ENCODE peak calls at places on chromosomes 4 and X, in eight cellular contexts. I is suprapubic skin, Y is A549, X is stomach, K is transverse colon, S is tibial nerve, R is HepG2, J is H1. U is an unnamed sample. For H3K4me1, the result is how much of the 10 kb centered on the place peaks cover.

GRCh38 chr4:107318078-107318477 is 282.0 kb upstream of the DKK2 start:
- DNase-seq in I (no peak), Y (no peak), X (no peak), K (no peak), S (no peak), R (no peak), J (no peak), U (no peak)

GRCh38 chr4:89123418-89123817 is 12.1 kb downstream of the TIGD2 start:
- DNase-seq in I (no peak), Y (no peak), X (no peak), K (no peak), S (no peak), R (peak), J (no peak), U (no peak)

GRCh38 chr4:168560835-168561210 is 64.0 kb downstream of the PALLD start:
- DNase-seq in I (no peak), Y (no peak), X (no peak), K (no peak), S (no peak), R (no peak), J (no peak), U (no peak)

GRCh38 chr4:5798447-5798846 is 87.4 kb downstream of the EVC start:
- DNase-seq in I (peak), Y (no peak), X (peak), K (no peak), S (no peak), R (no peak), J (no peak), U (no peak)

GRCh38 chr4:24763631-24764302 is 31.6 kb upstream of the SOD3 start:
- DNase-seq in I (no peak), Y (no peak), X (no peak), K (no peak), S (no peak), R (no peak), J (no peak), U (no peak)

GRCh38 chrX:56564182-56564885 is 907 bp downstream of the UBQLN2 start:
- DNase-seq in I (no peak), Y (no peak), X (no peak), K (peak), S (peak), R (peak), J (no peak), U (peak)

GRCh38 chr4:109398928-109399327 is 34.7 kb upstream of the SEC24B start:
- DNase-seq in I (no peak), Y (no peak), X (no peak), K (no peak), S (no peak), R (no peak), J (no peak), U (no peak)

GRCh38 chrX:147853701-147854100 is 58.0 kb upstream of the FMR1 start:
- DNase-seq in I (no peak), Y (no peak), X (no peak), K (no peak), S (no peak), R (no peak), J (peak), U (no peak)

GRCh38 chr4:101128473-101128872 is 218.9 kb downstream of the PPP3CA start:
- DNase-seq in I (no peak), Y (no peak), X (no peak), K (peak), S (no peak), R (no peak), J (no peak), U (no peak)

GRCh38 chrX:14354541-14354940 is 174.8 kb upstream of the GLRA2 start:
- DNase-seq in I (no peak), Y (no peak), X (no peak), K (no peak), S (no peak), R (no peak), J (no peak), U (no peak)

GRCh38 chrX:53685711-53686110 is 808 bp downstream of the HUWE1 start:
- DNase-seq in I (no peak), Y (no peak), X (no peak), K (no peak), S (no peak), R (no peak), J (no peak), U (no peak)

GRCh38 chr4:25814323-25814722 is 48.5 kb downstream of the SEL1L3 start:
- DNase-seq in I (no peak), Y (peak), X (peak), K (peak), S (peak), R (no peak), J (no peak), U (no peak)

GRCh38 chr4:24743931-24744330 is 51.4 kb upstream of the SOD3 start:
- DNase-seq in I (no peak), Y (no peak), X (no peak), K (no peak), S (no peak), R (no peak), J (no peak), U (no peak)

GRCh38 chr4:137650051-137650450 is 117.8 kb upstream of the PCDH18 start:
- DNase-seq in I (no peak), Y (no peak), X (no peak), K (no peak), S (no peak), R (no peak), J (no peak), U (no peak)

GRCh38 chr4:141680060-141680459 is 43.7 kb downstream of the IL15 start:
- DNase-seq in I (no peak), Y (no peak), X (no peak), K (no peak), S (no peak), R (no peak), J (no peak), U (no peak)

GRCh38 chr4:186882293-186882692 is 158.6 kb upstream of the FAT1 start:
- DNase-seq in I (no peak), Y (no peak), X (no peak), K (no peak), S (no peak), R (no peak), J (no peak), U (no peak)

GRCh38 chr4:44326716-44327115 is 121.9 kb downstream of the KCTD8 start:
- DNase-seq in I (no peak), Y (no peak), X (no peak), K (no peak), S (no peak), R (no peak), J (no peak), U (no peak)

GRCh38 chrX:51955200-51955599 is 61.8 kb downstream of the MAGED1 start:
- DNase-seq in I (no peak), Y (no peak), X (no peak), K (no peak), S (no peak), R (no peak), J (no peak), U (no peak)

GRCh38 chr4:44725861-44726820 is at the start of gene GNPDA2:
- DNase-seq in I (peak), Y (peak), X (peak), K (peak), S (peak), R (peak), J (peak), U (peak)

GRCh38 chr4:148881860-148882643 is 439.8 kb upstream of the NR3C2 start:
- DNase-seq in I (no peak), Y (no peak), X (no peak), K (peak), S (no peak), R (no peak), J (peak), U (no peak)

GRCh38 chrX:20742106-20742505 is 475.4 kb upstream of the RPS6KA3 start:
- DNase-seq in I (no peak), Y (no peak), X (no peak), K (no peak), S (no peak), R (no peak), J (no peak), U (no peak)

GRCh38 chrX:48695925-48696300 is 621 bp upstream of the SUV39H1 start:
- DNase-seq in I (no peak), Y (peak), X (no peak), K (no peak), S (no peak), R (no peak), J (no peak), U (no peak)

GRCh38 chrX:43165343-43165920 is 387.5 kb upstream of the PPP1R2C start:
- DNase-seq in I (no peak), Y (no peak), X (no peak), K (no peak), S (no peak), R (no peak), J (no peak), U (no peak)

GRCh38 chrX:9677098-9677739 is 88.4 kb downstream of the GPR143 start:
- DNase-seq in I (no peak), Y (no peak), X (peak), K (peak), S (no peak), R (no peak), J (no peak), U (no peak)

GRCh38 chrX:13418126-13419091 is 98.6 kb upstream of the ATXN3L start:
- DNase-seq in I (no peak), Y (no peak), X (no peak), K (no peak), S (no peak), R (no peak), J (no peak), U (no peak)

GRCh38 chrX:107712231-107713204 is 63.1 kb downstream of the TSC22D3 start:
- DNase-seq in I (peak), Y (no peak), X (no peak), K (peak), S (peak), R (no peak), J (no peak), U (peak)

GRCh38 chrX:107716045-107716684 is 59.4 kb downstream of the TSC22D3 start:
- DNase-seq in I (peak), Y (peak), X (no peak), K (peak), S (no peak), R (no peak), J (no peak), U (no peak)

GRCh38 chrX:107715331-107716044 is 60.1 kb downstream of the TSC22D3 start:
- DNase-seq in I (peak), Y (no peak), X (no peak), K (peak), S (no peak), R (no peak), J (no peak), U (no peak)

GRCh38 chrX:107713205-107714195 is 62.1 kb downstream of the TSC22D3 start:
- DNase-seq in I (peak), Y (no peak), X (no peak), K (peak), S (no peak), R (no peak), J (no peak), U (no peak)

GRCh38 chrX:107714196-107714811 is 61.3 kb downstream of the TSC22D3 start:
- DNase-seq in I (peak), Y (no peak), X (no peak), K (peak), S (no peak), R (no peak), J (no peak), U (no peak)
- H3K4me1 ChIP-seq in I (under half), Y (half or more), X (under half), K (under half), S (under half), R (under half), J (under half), U (under half)

GRCh38 chr4:76435689-76436176 is 704 bp downstream of the SHROOM3 start:
- DNase-seq in I (no peak), Y (no peak), X (no peak), K (no peak), S (no peak), R (no peak), J (no peak), U (no peak)
- TF ChIP-seq EP300 in I (no peak), Y (no peak), X (no peak), K (no peak), S (no peak), R (no peak), J (no peak), U (no peak)

GRCh38 chr4:151712777-151713176 is 48.0 kb downstream of the GATB start:
- DNase-seq in I (no peak), Y (no peak), X (no peak), K (no peak), S (no peak), R (no peak), J (no peak), U (no peak)
- H3K4me1 ChIP-seq in I (under half), Y (under half), X (under half), K (under half), S (under half), R (under half), J (under half), U (under half)

GRCh38 chr4:128289523-128290158 is 2.0 kb upstream of the PGRMC2 start:
- DNase-seq in I (no peak), Y (no peak), X (no peak), K (no peak), S (no peak), R (no peak), J (no peak), U (no peak)

GRCh38 chr4:128287159-128287870 is at the start of gene PGRMC2:
- DNase-seq in I (no peak), Y (peak), X (no peak), K (peak), S (no peak), R (no peak), J (no peak), U (peak)

GRCh38 chr4:128287871-128288688 is 467 bp upstream of the PGRMC2 start:
- DNase-seq in I (peak), Y (peak), X (peak), K (peak), S (peak), R (peak), J (peak), U (peak)

GRCh38 chr4:128290526-128290925 is 2.9 kb upstream of the PGRMC2 start:
- DNase-seq in I (no peak), Y (no peak), X (no peak), K (no peak), S (no peak), R (no peak), J (no peak), U (no peak)

DNA sequence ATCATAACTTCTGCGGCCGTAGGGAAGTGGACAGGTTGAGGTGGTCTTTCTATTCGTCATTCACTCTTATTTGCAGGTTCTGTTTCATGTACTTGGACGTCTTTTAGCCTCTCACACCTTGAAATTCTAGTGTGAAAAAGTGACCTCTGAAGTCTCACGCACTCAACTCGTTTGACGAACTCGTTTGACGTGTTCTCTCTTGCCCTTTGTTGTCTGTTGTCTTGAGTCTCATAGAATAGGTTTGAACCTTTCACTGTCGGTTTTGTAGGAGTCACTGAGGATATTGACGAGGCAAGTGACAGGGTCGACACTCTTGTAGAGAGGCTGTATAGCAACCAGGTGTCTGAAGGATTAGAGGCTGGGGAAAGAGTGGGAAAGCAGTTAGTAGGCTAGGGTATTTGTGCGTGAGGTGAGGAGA is 1.1 kb upstream of the PGRMC2 start:
- DNase-seq in I (no peak), Y (no peak), X (peak), K (peak), S (no peak), R (no peak), J (no peak), U (no peak)
- TF ChIP-seq EP300 in I (no peak), Y (no peak), X (no peak), K (no peak), S (no peak), R (no peak), J (no peak), U (no peak)

DNA sequence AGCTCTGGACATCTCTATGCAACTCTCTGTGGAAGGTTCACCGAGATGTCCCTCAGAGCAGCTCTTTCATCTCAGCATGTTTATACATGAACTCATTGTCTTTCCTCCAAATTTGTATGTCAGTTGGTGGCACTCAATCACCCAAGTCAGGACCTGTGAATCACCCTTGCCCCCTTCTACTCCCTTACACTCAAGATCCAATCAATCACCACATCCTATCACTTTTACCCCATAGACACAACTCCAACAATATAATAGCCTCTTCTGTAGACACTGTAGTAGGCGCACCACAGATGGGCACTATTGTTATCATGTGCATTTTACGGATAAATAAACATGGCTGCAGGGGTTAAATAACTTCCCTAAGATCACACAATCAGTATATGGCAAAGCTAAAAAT is 41.3 kb upstream of the IRF2 start:
- DNase-seq in I (no peak), Y (no peak), X (no peak), K (no peak), S (no peak), R (no peak), J (no peak), U (no peak)
- H3K4me1 ChIP-seq in I (under half), Y (under half), X (under half), K (under half), S (under half), R (under half), J (under half), U (under half)

GRCh38 chr4:97587912-97588311 is 555.4 kb downstream of the STPG2 start:
- DNase-seq in I (no peak), Y (no peak), X (no peak), K (no peak), S (no peak), R (no peak), J (no peak), U (no peak)
- TF ChIP-seq EP300 in I (no peak), Y (no peak), X (no peak), K (no peak), S (no peak), R (no peak), J (no peak), U (no peak)

U was measured in ovary.